ENCODE peak calls at places on chromosomes 13 and 19, in seven cellular contexts. B is fibroblast of lung, V is breast epithelium, N is ascending aorta, X is A549, O is HCT116, L is neural crest cell. G is an unnamed sample.

GRCh38 chr19:29576761-29577661 is 29.1 kb upstream of the POP4 start:
- DNase-seq in B (peak), V (no peak), N (no peak), X (no peak), O (no peak), L (no peak), G (no peak)

GRCh38 chr13:56356690-56357089 is 784.0 kb upstream of the PRR20A start:
- DNase-seq in B (no peak), V (no peak), N (no peak), X (no peak), O (no peak), L (no peak), G (no peak)

GRCh38 chr19:33396701-33397535 is 23.4 kb downstream of the CEBPG start:
- DNase-seq in B (no peak), V (no peak), N (no peak), X (no peak), O (no peak), L (no peak), G (no peak)

GRCh38 chr19:17615889-17616685 is 60.6 kb downstream of the COLGALT1 start:
- DNase-seq in B (no peak), V (no peak), N (no peak), X (no peak), O (no peak), L (no peak), G (no peak)

GRCh38 chr13:106612688-106613087 is 44.8 kb upstream of the ARGLU1 start:
- DNase-seq in B (no peak), V (no peak), N (no peak), X (no peak), O (no peak), L (no peak), G (peak)

GRCh38 chr19:14449321-14449720 is 16.2 kb downstream of the PKN1 start:
- DNase-seq in B (no peak), V (no peak), N (no peak), X (no peak), O (no peak), L (no peak), G (no peak)

GRCh38 chr19:16075430-16076153 is 703 bp upstream of the TPM4 start:
- DNase-seq in B (no peak), V (peak), N (no peak), X (no peak), O (no peak), L (no peak), G (no peak)

GRCh38 chr13:98254541-98254940 is 77.5 kb upstream of the RNF113B start:
- DNase-seq in B (peak), V (no peak), N (no peak), X (no peak), O (no peak), L (no peak), G (no peak)

GRCh38 chr13:24618219-24618955 is 61.8 kb upstream of the ATP12A start:
- DNase-seq in B (peak), V (peak), N (peak), X (no peak), O (no peak), L (no peak), G (no peak)

GRCh38 chr13:110306340-110306959 is 507 bp downstream of the COL4A1 start:
- DNase-seq in B (peak), V (no peak), N (no peak), X (no peak), O (no peak), L (peak), G (peak)

GRCh38 chr13:25085125-25085742 is 10.7 kb upstream of the PABPC3 start:
- DNase-seq in B (peak), V (no peak), N (no peak), X (peak), O (peak), L (peak), G (no peak)

GRCh38 chr19:1817553-1818179 is 5.6 kb upstream of the ATP8B3 start:
- DNase-seq in B (no peak), V (no peak), N (no peak), X (no peak), O (no peak), L (no peak), G (no peak)

DNA sequence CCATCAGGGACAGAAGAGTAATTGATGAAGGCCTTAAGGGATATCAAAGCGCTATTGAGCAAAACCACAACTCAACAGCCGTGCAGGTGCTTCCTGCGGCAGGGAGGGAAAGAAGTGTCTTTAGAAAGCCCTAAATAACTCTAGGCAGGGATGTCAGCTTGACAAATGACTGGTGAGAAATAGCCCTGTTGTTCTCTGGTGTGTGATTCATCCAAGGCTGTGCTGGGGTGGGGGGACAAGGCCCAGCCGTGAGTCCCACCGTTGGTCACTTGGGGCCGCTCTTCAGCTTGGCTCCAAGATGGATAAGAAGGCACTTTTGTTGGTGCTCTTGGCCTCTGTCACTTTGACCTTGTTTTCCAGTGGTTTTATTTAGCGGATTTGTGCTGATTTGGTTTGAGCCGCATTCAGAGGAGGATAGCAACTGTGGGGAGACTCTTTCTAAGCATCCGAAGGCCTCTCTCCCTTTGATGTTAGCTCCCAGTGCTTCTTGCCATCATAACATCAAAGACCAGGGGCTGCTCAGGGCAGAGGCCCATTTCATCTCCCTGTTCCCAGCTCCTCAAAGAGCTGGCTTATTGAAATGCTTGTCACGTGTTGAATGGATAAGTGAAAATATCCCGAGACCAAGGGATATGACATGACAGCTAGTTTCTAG is 130.3 kb upstream of the SERP2 start:
- DNase-seq in B (peak), V (peak), N (no peak), X (no peak), O (peak), L (peak), G (no peak)
- TF ChIP-seq CTCF in B (peak), V (peak), N (peak), X (no peak), O (no peak), L (peak), G (no peak)

GRCh38 chr19:6732803-6733337 is 4.5 kb downstream of the GPR108 start:
- DNase-seq in B (no peak), V (no peak), N (no peak), X (no peak), O (no peak), L (no peak), G (no peak)

GRCh38 chr19:6731822-6732221 is 5.6 kb downstream of the GPR108 start:
- DNase-seq in B (no peak), V (no peak), N (no peak), X (no peak), O (no peak), L (no peak), G (no peak)

GRCh38 chr19:6734096-6734696 is 3.2 kb downstream of the GPR108 start:
- DNase-seq in B (no peak), V (no peak), N (no peak), X (no peak), O (no peak), L (no peak), G (no peak)

GRCh38 chr19:6735181-6735891 is 2.0 kb downstream of the GPR108 start:
- DNase-seq in B (no peak), V (no peak), N (no peak), X (no peak), O (no peak), L (no peak), G (no peak)

DNA sequence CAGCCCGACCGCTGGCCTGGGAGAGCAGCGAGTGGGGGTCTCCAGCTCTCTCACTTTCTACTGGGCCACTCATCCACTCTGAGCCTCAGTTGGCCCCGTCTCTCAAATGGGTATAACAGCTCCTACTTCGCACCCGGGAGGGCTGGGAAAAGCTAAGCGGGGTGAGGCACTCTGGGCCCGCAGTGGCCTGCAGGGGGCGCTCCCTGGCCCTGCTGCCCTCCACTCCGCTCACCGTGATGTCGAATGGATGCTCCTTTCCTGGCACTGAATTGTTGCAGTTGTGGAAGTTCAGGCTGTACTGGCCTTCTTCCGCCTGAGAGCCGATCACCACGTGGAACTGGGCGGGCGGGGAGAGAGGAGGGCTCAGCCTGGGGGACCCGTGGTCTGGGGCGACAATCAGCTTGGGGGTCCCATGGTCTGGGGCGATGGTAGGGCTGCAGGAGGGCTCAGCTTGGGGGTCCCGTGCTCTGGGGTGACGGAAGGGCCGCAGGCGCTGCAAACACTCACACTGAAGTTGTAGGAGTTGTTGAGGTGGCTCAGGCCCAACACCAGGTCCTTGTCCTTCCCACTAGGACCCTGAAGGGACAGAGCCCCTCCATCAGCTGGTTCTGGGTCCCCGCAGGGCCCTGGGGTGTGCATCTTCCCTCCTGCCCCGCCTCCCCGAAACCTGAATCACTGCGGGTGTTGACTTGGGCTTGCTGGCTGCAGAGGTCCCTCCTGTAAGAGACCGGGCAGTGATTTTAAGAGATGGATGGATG is 3.9 kb downstream of the GPR108 start:
- DNase-seq in B (no peak), V (no peak), N (no peak), X (no peak), O (no peak), L (no peak), G (no peak)
- TF ChIP-seq CTCF in B (peak), V (no peak), N (peak), X (no peak), O (no peak), L (peak), G (peak)

DNA sequence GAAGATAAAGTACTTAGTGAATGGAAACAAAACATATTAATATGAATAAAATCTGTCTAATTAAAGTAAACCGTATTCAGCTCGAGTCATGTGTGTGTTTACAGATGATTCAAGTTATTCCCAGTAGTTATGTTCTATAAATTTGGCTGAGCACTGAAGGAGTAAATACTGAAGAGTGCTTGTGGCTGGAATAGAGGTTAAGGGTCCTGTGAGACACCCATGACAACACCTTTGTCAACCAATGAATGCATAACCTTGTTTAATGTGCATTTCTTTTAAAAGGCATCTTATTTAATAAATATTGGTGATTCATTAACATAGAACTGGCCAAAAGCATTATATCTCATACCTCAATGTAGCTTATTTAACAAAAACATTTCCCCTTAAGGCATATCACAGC is 577.8 kb upstream of the SLITRK5 start:
- DNase-seq in B (peak), V (no peak), N (no peak), X (no peak), O (no peak), L (no peak), G (no peak)
- TF ChIP-seq CTCF in B (no peak), V (no peak), N (no peak), X (no peak), O (no peak), L (no peak), G (no peak)

GRCh38 chr13:79901336-79901735 is 420.4 kb downstream of the NDFIP2 start:
- DNase-seq in B (peak), V (no peak), N (no peak), X (no peak), O (no peak), L (no peak), G (no peak)
- TF ChIP-seq CTCF in B (no peak), V (no peak), N (no peak), X (no peak), O (no peak), L (no peak), G (no peak)

GRCh38 chr13:29595380-29596063 is at the start of gene SLC7A1:
- DNase-seq in B (peak), V (peak), N (peak), X (peak), O (peak), L (peak), G (peak)
- TF ChIP-seq CTCF in B (no peak), V (no peak), N (no peak), X (no peak), O (no peak), L (peak), G (no peak)

GRCh38 chr13:114088863-114089262 is 43.6 kb downstream of the RASA3 start:
- DNase-seq in B (no peak), V (no peak), N (no peak), X (no peak), O (no peak), L (no peak), G (no peak)

GRCh38 chr13:114088234-114088633 is 44.2 kb downstream of the RASA3 start:
- DNase-seq in B (no peak), V (no peak), N (no peak), X (no peak), O (no peak), L (no peak), G (no peak)

GRCh38 chr13:114089341-114089740 is 43.1 kb downstream of the RASA3 start:
- DNase-seq in B (no peak), V (no peak), N (no peak), X (no peak), O (no peak), L (no peak), G (no peak)

GRCh38 chr13:114089751-114090400 is 42.5 kb downstream of the RASA3 start:
- DNase-seq in B (no peak), V (no peak), N (no peak), X (no peak), O (no peak), L (no peak), G (no peak)

GRCh38 chr13:114087430-114087829 is 45.0 kb downstream of the RASA3 start:
- DNase-seq in B (no peak), V (no peak), N (no peak), X (no peak), O (no peak), L (no peak), G (no peak)
- TF ChIP-seq CTCF in B (no peak), V (no peak), N (no peak), X (no peak), O (no peak), L (no peak), G (no peak)

GRCh38 chr13:45362939-45363338 is 22.0 kb upstream of the TPT1 start:
- DNase-seq in B (no peak), V (no peak), N (no peak), X (no peak), O (no peak), L (no peak), G (no peak)
- TF ChIP-seq CTCF in B (no peak), V (no peak), N (no peak), X (no peak), O (no peak), L (no peak), G (no peak)

G was measured in mesothelial cell of epicardium.